ENCODE peak calls at places on chromosomes 4 and X, in nine cellular contexts. V, E, W, B, L, Z, J, X and O are unnamed samples.

GRCh38 chrX:63513825-63514574 is 162.9 kb upstream of the SPIN4 start:
- DNase-seq in V (peak; percentile 15), W (no peak), E (peak; percentile 68), B (no peak), X (no peak), Z (no peak), L (no peak), J (no peak), O (no peak)

GRCh38 chr4:78360466-78360865 is 191.1 kb upstream of the ANXA3 start:
- DNase-seq in J (no peak), B (no peak), L (no peak), V (no peak), X (no peak), E (no peak), W (peak; percentile 13), Z (no peak), O (no peak)

GRCh38 chr4:110869862-110870577 is 247.1 kb upstream of the PITX2 start:
- DNase-seq in B (no peak), W (no peak), Z (no peak), L (peak; percentile 1), X (no peak), J (no peak), V (no peak), E (peak; percentile 20), O (no peak)

GRCh38 chrX:154840856-154841255 is 6.4 kb upstream of the SMIM9 start:
- DNase-seq in V (no peak), X (no peak), J (no peak), E (peak; percentile 75), Z (no peak), L (peak; percentile 54), W (peak; percentile 42), B (no peak), O (no peak)

GRCh38 chr4:43339435-43339834 is 446.9 kb downstream of the GRXCR1 start:
- DNase-seq in E (peak; percentile 71), X (no peak), Z (no peak), W (no peak), V (no peak), J (no peak), L (no peak), B (no peak), O (peak; percentile 49)

GRCh38 chrX:23373129-23373804 is 38.6 kb downstream of the PTCHD1 start:
- DNase-seq in B (no peak), Z (no peak), E (peak; percentile 78), X (no peak), V (no peak), W (no peak), J (no peak), L (peak; percentile 3), O (peak; percentile 17)

GRCh38 chr4:113760094-113760851 is 1.3 kb downstream of the CAMK2D start:
- DNase-seq in J (peak; percentile 56), L (peak; percentile 36), E (peak; percentile 67), Z (peak; percentile 67), X (peak; percentile 74), W (peak; percentile 54), B (peak; percentile 37), V (peak; percentile 56), O (no peak)

GRCh38 chr4:174871407-174871806 is 42.4 kb upstream of the GLRA3 start:
- DNase-seq in B (no peak), X (no peak), W (no peak), Z (no peak), V (no peak), E (no peak), L (no peak), J (no peak), O (no peak)

GRCh38 chr4:182975806-182976205 is 58.6 kb upstream of the DCTD start:
- DNase-seq in W (no peak), L (peak; percentile 61), E (peak; percentile 48), V (no peak), Z (no peak), B (no peak), J (no peak), X (no peak), O (peak; percentile 83)

DNA sequence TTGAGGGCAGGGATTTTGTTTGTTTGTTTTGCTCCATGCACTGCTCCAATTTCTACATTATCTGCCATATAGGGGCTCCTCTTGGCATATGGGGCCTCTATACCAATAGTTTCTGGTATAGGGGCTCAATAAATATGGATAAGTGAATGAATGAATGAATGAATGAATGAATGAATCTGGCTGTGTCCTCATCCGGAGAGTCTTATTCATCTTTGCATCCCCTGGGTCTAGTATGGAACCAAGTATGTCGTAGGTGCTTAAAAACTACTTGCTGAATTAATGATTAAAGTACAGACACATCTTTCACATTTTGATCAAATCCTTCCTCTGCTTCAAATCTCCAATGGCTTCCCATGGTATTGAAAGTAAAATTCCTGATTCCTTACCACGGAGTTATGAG is 80.1 kb downstream of the DRD5 start:
- DNase-seq in L (no peak), X (no peak), B (no peak), J (no peak), Z (no peak), E (no peak), W (no peak), V (no peak), O (no peak)
- H3K27ac ChIP-seq in L (no peak overlapping the region), X (no peak overlapping the region), B (no peak overlapping the region), J (no peak overlapping the region), Z (no peak overlapping the region), E (no peak overlapping the region), W (no peak overlapping the region), V (no peak overlapping the region), O (no peak overlapping the region)

GRCh38 chr4:152259866-152260265 is 276.0 kb downstream of the FBXW7 start:
- DNase-seq in B (no peak), L (no peak), W (no peak), V (no peak), X (no peak), Z (no peak), J (no peak), E (peak; percentile 7), O (peak; percentile 94)

GRCh38 chr4:152256996-152257395 is 278.9 kb downstream of the FBXW7 start:
- DNase-seq in J (no peak), L (no peak), W (no peak), Z (no peak), X (no peak), V (no peak), B (no peak), E (no peak), O (no peak)

GRCh38 chr4:152257601-152258066 is 278.3 kb downstream of the FBXW7 start:
- DNase-seq in Z (no peak), W (peak; percentile 94), B (no peak), L (no peak), X (no peak), J (no peak), V (no peak), E (no peak), O (peak; percentile 52)

GRCh38 chr4:152258391-152258790 is 277.5 kb downstream of the FBXW7 start:
- DNase-seq in E (no peak), B (no peak), V (no peak), X (no peak), J (no peak), Z (no peak), W (no peak), L (no peak), O (no peak)

DNA sequence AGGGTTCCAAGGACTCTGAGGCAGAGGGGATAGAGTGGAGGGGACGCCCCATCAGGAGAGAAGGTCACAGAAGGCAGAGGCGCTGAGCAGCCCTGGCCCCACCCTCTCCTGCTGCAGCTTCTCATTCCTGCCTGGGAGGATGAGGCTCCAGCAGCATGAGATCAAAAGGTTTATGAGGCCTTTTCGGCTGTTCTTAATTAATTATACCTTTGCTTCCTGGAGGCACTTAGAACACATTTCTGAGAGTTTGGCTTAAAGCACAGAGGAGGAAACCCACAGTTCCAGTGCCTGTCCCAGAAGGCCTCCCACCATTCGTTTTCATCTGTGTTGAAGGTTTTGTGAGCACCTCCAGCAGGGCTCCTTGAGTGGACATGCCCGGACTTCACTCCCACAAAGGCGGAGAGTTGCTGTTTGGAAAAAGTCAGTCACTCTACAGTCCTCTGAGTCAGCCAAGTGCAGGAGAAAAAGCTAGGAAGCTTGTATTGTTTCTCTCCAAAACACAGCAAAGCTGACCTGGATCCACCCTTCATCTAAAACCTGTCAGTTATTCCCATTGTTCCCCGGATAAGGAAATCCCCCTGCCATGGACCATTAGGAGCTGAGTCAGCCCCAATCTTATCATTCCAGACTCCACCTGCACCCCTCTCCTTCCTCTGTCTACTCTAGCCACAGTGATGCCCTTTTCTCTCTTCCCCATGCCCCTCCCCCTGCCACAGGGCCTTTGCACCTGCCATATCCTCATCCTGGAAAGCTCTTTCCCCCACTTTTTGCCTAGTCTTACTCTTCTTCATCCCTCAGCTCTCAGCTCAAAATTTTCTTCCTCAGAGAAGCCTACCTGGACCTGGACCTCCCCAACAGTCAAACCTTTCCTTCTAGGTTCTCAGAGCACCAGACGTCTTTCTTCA is 276.8 kb downstream of the FBXW7 start:
- DNase-seq in V (no peak), W (peak; percentile 25), X (no peak), L (peak; percentile 16), B (no peak), J (no peak), E (peak; percentile 45), Z (no peak), O (peak; percentile 96)
- H3K4me1 ChIP-seq in V (no peaks in the 10 kb centered on the region), W (peaks cover 2% of the 10 kb centered on the region), X (no peaks in the 10 kb centered on the region), L (no peaks in the 10 kb centered on the region), B (no peaks in the 10 kb centered on the region), J (no peaks in the 10 kb centered on the region), E (no peaks in the 10 kb centered on the region), Z (peaks cover 17% of the 10 kb centered on the region), O (peaks cover 51% of the 10 kb centered on the region)

DNA sequence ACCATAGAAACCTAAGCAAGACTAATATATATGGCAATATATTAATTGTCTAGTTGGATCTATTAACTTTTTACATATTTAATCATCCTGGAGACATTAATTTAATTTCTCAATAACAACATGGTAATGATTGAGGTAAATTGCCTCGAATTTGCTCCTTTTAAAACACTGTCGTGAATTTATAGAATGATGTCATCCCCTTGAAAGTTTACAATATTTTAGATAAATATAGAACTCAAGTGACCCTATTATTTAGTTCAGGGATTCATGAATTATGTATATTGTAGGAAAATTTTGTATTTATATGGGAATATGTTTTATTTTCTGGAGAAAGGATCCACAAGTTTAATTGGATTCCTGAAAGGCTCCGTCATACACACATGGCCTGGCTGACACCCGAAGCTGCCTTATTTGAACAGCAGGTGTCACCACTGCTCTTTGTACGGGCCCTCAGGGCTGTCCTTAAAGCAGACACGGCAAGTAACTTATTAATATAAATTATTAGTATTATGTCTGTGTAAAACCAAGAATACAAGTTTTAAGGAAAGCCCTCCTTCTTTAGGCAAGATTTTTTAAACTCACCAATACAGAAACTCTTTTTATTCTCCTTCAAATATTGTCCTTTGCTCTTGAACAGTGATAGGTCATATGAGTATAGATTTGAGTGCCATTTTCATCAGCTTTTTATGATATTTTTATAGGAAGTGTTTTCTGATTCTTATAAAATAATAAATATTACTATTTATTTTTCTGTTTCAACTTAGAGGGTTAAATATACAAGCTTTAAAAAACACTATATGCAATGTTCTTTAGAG is 1.9 kb upstream of the PLRG1 start:
- DNase-seq in L (peak; percentile 79), E (peak; percentile 88), X (peak; percentile 90), V (peak; percentile 66), B (peak; percentile 71), Z (peak; percentile 77), W (peak; percentile 80), J (peak; percentile 81), O (peak; percentile 49)
- H3K27ac ChIP-seq in L (peak overlapping the region; percentile 4), E (no peak overlapping the region), X (no peak overlapping the region), V (no peak overlapping the region), B (no peak overlapping the region), Z (no peak overlapping the region), W (no peak overlapping the region), J (no peak overlapping the region), O (no peak overlapping the region)

DNA sequence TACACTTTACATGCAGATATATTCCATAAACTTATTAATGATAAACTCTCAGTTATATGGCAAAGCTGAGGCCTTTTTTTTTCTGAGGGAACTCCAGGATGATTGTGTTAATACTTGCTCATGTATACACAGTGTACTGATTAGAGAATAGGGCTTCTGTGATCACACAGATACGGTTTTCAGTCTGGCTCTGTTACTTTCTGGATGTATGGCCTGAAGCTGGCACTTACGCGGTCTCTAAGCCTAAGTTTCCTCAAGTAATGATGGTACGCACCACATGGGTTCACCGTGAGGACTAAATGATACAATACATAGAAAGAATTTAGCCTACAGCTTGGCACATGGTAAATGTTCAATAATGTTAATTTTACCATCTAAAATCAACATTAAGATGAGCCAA is 73.8 kb downstream of the SEC24D start:
- DNase-seq in L (no peak), V (no peak), X (no peak), B (no peak), E (no peak), J (no peak), Z (no peak), W (no peak), O (no peak)
- H3K4me1 ChIP-seq in L (peaks cover 8% of the 10 kb centered on the region), V (peaks cover 76% of the 10 kb centered on the region), X (no peaks in the 10 kb centered on the region), B (peaks cover 5% of the 10 kb centered on the region), E (peaks cover 23% of the 10 kb centered on the region), J (peaks cover 100% of the 10 kb centered on the region), Z (peaks cover 15% of the 10 kb centered on the region), W (no peaks in the 10 kb centered on the region), O (peaks cover 10% of the 10 kb centered on the region)